ENCODE peak calls at places on chromosome 18, in nine cellular contexts. T, Y, Q, G, L, V, U, M and K are unnamed samples.

GRCh38 chr18:67425724-67426123 is 90.8 kb downstream of the DSEL start:
- DNase-seq in T (peak), Y (no peak), Q (no peak), G (no peak), L (peak), V (no peak), U (no peak), M (no peak), K (peak)

GRCh38 chr18:78542204-78542603 is 437.4 kb upstream of the SALL3 start:
- DNase-seq in T (no peak), Y (no peak), Q (peak), G (peak), L (peak), V (no peak), U (no peak), M (peak), K (no peak)

GRCh38 chr18:26091047-26091630 is 726 bp upstream of the SS18 start:
- DNase-seq in T (no peak), Y (peak), Q (peak), G (peak), L (no peak), V (peak), U (no peak), M (peak), K (no peak)

GRCh38 chr18:54791657-54792056 is 36.6 kb upstream of the RAB27B start:
- DNase-seq in T (no peak), Y (no peak), Q (no peak), G (no peak), L (no peak), V (no peak), U (no peak), M (no peak), K (no peak)

GRCh38 chr18:4096501-4096900 is 358.6 kb downstream of the DLGAP1 start:
- DNase-seq in T (peak), Y (no peak), Q (no peak), G (no peak), L (peak), V (no peak), U (no peak), M (no peak), K (peak)

GRCh38 chr18:3889803-3890202 is 439.8 kb downstream of the TGIF1 start:
- DNase-seq in T (peak), Y (no peak), Q (no peak), G (no peak), L (peak), V (no peak), U (no peak), M (no peak), K (peak)

GRCh38 chr18:58631301-58631700 is 2.4 kb upstream of the ALPK2 start:
- DNase-seq in T (no peak), Y (no peak), Q (no peak), G (no peak), L (no peak), V (no peak), U (no peak), M (no peak), K (no peak)

GRCh38 chr18:11251229-11251890 is 102.0 kb upstream of the PIEZO2 start:
- DNase-seq in T (peak), Y (no peak), Q (no peak), G (peak), L (peak), V (no peak), U (no peak), M (no peak), K (peak)

GRCh38 chr18:77210249-77210648 is 39.4 kb upstream of the GALR1 start:
- DNase-seq in T (no peak), Y (no peak), Q (no peak), G (no peak), L (no peak), V (no peak), U (no peak), M (no peak), K (no peak)

GRCh38 chr18:39198376-39198775 is 1632.8 kb upstream of the CELF4 start:
- DNase-seq in T (peak), Y (no peak), Q (no peak), G (no peak), L (no peak), V (no peak), U (no peak), M (no peak), K (peak)

GRCh38 chr18:35808796-35809195 is 163.7 kb upstream of the RMP24 start:
- DNase-seq in T (no peak), Y (no peak), Q (no peak), G (no peak), L (no peak), V (no peak), U (no peak), M (no peak), K (no peak)

GRCh38 chr18:37509600-37509999 is 56.0 kb downstream of the CELF4 start:
- DNase-seq in T (no peak), Y (no peak), Q (no peak), G (no peak), L (no peak), V (no peak), U (no peak), M (no peak), K (no peak)

GRCh38 chr18:29644276-29644675 is 1398.3 kb downstream of the DSC3 start:
- DNase-seq in T (peak), Y (no peak), Q (no peak), G (no peak), L (peak), V (no peak), U (no peak), M (no peak), K (peak)

GRCh38 chr18:9103488-9103887 is 989 bp downstream of the NDUFV2 start:
- DNase-seq in T (peak), Y (no peak), Q (no peak), G (no peak), L (peak), V (peak), U (no peak), M (no peak), K (no peak)

GRCh38 chr18:10791141-10791808 is 265.4 kb downstream of the NAPG start:
- DNase-seq in T (peak), Y (no peak), Q (no peak), G (no peak), L (no peak), V (peak), U (no peak), M (no peak), K (no peak)

GRCh38 chr18:8496186-8496585 is 113.1 kb upstream of the RAB12 start:
- DNase-seq in T (peak), Y (no peak), Q (no peak), G (no peak), L (peak), V (no peak), U (no peak), M (no peak), K (peak)

GRCh38 chr18:69528439-69528838 is 127.8 kb downstream of the DOK6 start:
- DNase-seq in T (peak), Y (no peak), Q (no peak), G (no peak), L (peak), V (no peak), U (no peak), M (no peak), K (peak)

GRCh38 chr18:3596324-3597158 is 146.6 kb downstream of the TGIF1 start:
- DNase-seq in T (peak), Y (peak), Q (no peak), G (peak), L (no peak), V (peak), U (no peak), M (peak), K (peak)

GRCh38 chr18:66900837-66901236 is 296.9 kb upstream of the CDH19 start:
- DNase-seq in T (no peak), Y (no peak), Q (no peak), G (no peak), L (no peak), V (no peak), U (no peak), M (no peak), K (no peak)

GRCh38 chr18:9539283-9539682 is 64.0 kb downstream of the RALBP1 start:
- DNase-seq in T (peak), Y (no peak), Q (no peak), G (no peak), L (no peak), V (no peak), U (no peak), M (no peak), K (peak)

GRCh38 chr18:77161954-77162353 is 29.4 kb upstream of the MBP start:
- DNase-seq in T (no peak), Y (no peak), Q (no peak), G (no peak), L (no peak), V (no peak), U (no peak), M (no peak), K (no peak)

GRCh38 chr18:38940863-38941531 is 1375.4 kb upstream of the CELF4 start:
- DNase-seq in T (peak), Y (no peak), Q (no peak), G (no peak), L (peak), V (peak), U (no peak), M (no peak), K (peak)

GRCh38 chr18:63994783-63995399 is 25.0 kb downstream of the SERPINB8 start:
- DNase-seq in T (peak), Y (peak), Q (no peak), G (peak), L (peak), V (peak), U (peak), M (no peak), K (peak)

GRCh38 chr18:48018806-48019295 is 88.4 kb upstream of the SMAD2 start:
- DNase-seq in T (no peak), Y (no peak), Q (no peak), G (no peak), L (no peak), V (no peak), U (no peak), M (no peak), K (no peak)

GRCh38 chr18:10265560-10266235 is 188.7 kb upstream of the APCDD1 start:
- DNase-seq in T (no peak), Y (no peak), Q (peak), G (no peak), L (no peak), V (no peak), U (no peak), M (no peak), K (peak)

GRCh38 chr18:702957-703659 is 9.3 kb downstream of the ENOSF1 start:
- DNase-seq in T (peak), Y (no peak), Q (no peak), G (no peak), L (peak), V (no peak), U (no peak), M (no peak), K (peak)

GRCh38 chr18:3485153-3486149 is 35.5 kb downstream of the TGIF1 start:
- DNase-seq in T (no peak), Y (no peak), Q (no peak), G (no peak), L (no peak), V (no peak), U (no peak), M (no peak), K (peak)

GRCh38 chr18:41922171-41922570 is 32.9 kb upstream of the PIK3C3 start:
- DNase-seq in T (no peak), Y (no peak), Q (no peak), G (no peak), L (no peak), V (no peak), U (no peak), M (no peak), K (peak)

GRCh38 chr18:23269931-23270330 is 134.6 kb downstream of the CABLES1 start:
- DNase-seq in T (no peak), Y (no peak), Q (no peak), G (no peak), L (no peak), V (peak), U (no peak), M (no peak), K (no peak)
- H3K27ac ChIP-seq in T (no peak), Y (no peak), Q (no peak), G (no peak), L (no peak), V (no peak), U (no peak), M (no peak), K (no peak)

GRCh38 chr18:74669136-74669798 is 71.6 kb downstream of the ZNF407 start:
- DNase-seq in T (no peak), Y (no peak), Q (no peak), G (no peak), L (no peak), V (no peak), U (no peak), M (no peak), K (no peak)
- H3K27ac ChIP-seq in T (no peak), Y (no peak), Q (no peak), G (no peak), L (no peak), V (no peak), U (no peak), M (no peak), K (no peak)

GRCh38 chr18:59690216-59691045 is 6.8 kb downstream of the CCBE1 start:
- DNase-seq in T (no peak), Y (no peak), Q (no peak), G (no peak), L (no peak), V (no peak), U (no peak), M (no peak), K (no peak)
- H3K27ac ChIP-seq in T (peak), Y (no peak), Q (no peak), G (no peak), L (no peak), V (no peak), U (no peak), M (no peak), K (no peak)

GRCh38 chr18:13014818-13015217 is 23.7 kb downstream of the CEP192 start:
- DNase-seq in T (no peak), Y (no peak), Q (no peak), G (no peak), L (no peak), V (no peak), U (no peak), M (no peak), K (no peak)

GRCh38 chr18:13018379-13018778 is 27.2 kb downstream of the CEP192 start:
- DNase-seq in T (no peak), Y (no peak), Q (no peak), G (no peak), L (no peak), V (no peak), U (no peak), M (no peak), K (no peak)

GRCh38 chr18:13017247-13017875 is 26.2 kb downstream of the CEP192 start:
- DNase-seq in T (no peak), Y (no peak), Q (no peak), G (no peak), L (no peak), V (no peak), U (no peak), M (no peak), K (no peak)

GRCh38 chr18:13022644-13023043 is 31.5 kb downstream of the CEP192 start:
- DNase-seq in T (no peak), Y (no peak), Q (no peak), G (no peak), L (no peak), V (no peak), U (no peak), M (no peak), K (no peak)

GRCh38 chr18:13019301-13019700 is 28.1 kb downstream of the CEP192 start:
- DNase-seq in T (peak), Y (no peak), Q (no peak), G (no peak), L (no peak), V (no peak), U (no peak), M (no peak), K (no peak)
- H3K27ac ChIP-seq in T (no peak), Y (no peak), Q (no peak), G (no peak), L (no peak), V (no peak), U (no peak), M (no peak), K (no peak)